ENCODE peak calls at places on chromosomes 11 and 22, in four cellular contexts. M, V, N and Q are unnamed samples.

GRCh38 chr11:130168105-130168504 is 8.5 kb downstream of the ST14 start:
- DNase-seq in M (no peak), V (no peak), N (no peak), Q (no peak)

GRCh38 chr11:134469627-134470026 is 57.6 kb upstream of the B3GAT1 start:
- DNase-seq in M (peak; percentile 6), V (no peak), N (no peak), Q (no peak)

GRCh38 chr11:66020212-66020611 is 6.1 kb downstream of the CATSPER1 start:
- DNase-seq in M (no peak), V (no peak), N (no peak), Q (no peak)

GRCh38 chr11:99865951-99866350 is 821.1 kb upstream of the ARHGAP42 start:
- DNase-seq in M (no peak), V (no peak), N (no peak), Q (peak; percentile 1)

GRCh38 chr11:75118577-75118976 is 21.9 kb upstream of the OR2AT4 start:
- DNase-seq in M (no peak), V (no peak), N (no peak), Q (no peak)

GRCh38 chr11:2433106-2433925 is 11.0 kb downstream of the TRPM5 start:
- DNase-seq in M (no peak), V (no peak), N (no peak), Q (no peak)

GRCh38 chr11:7573558-7574296 is 59.9 kb downstream of the PPFIBP2 start:
- DNase-seq in M (no peak), V (no peak), N (no peak), Q (no peak)

GRCh38 chr11:72629266-72629665 is 45.0 kb downstream of the PDE2A start:
- DNase-seq in M (peak; percentile 65), V (no peak), N (no peak), Q (no peak)

GRCh38 chr22:28674121-28674563 is 5.5 kb downstream of the TTC28 start:
- DNase-seq in M (peak; percentile 51), V (peak; percentile 45), N (peak; percentile 4), Q (peak; percentile 28)

GRCh38 chr11:7936615-7937014 is 4.9 kb downstream of the OR10A3 start:
- DNase-seq in M (no peak), V (no peak), N (no peak), Q (no peak)

GRCh38 chr11:88051386-88051785 is 123.9 kb downstream of the RAB38 start:
- DNase-seq in M (peak; percentile 0), V (no peak), N (no peak), Q (no peak)

GRCh38 chr11:82356316-82356715 is 377.3 kb downstream of the FAM181B start:
- DNase-seq in M (peak; percentile 70), V (no peak), N (no peak), Q (no peak)

GRCh38 chr11:79087957-79088318 is 352.9 kb downstream of the TENM4 start:
- DNase-seq in M (no peak), V (no peak), N (no peak), Q (no peak)

GRCh38 chr11:69092263-69092662 is 43.5 kb downstream of the TPCN2 start:
- DNase-seq in M (no peak), V (no peak), N (no peak), Q (no peak)

GRCh38 chr11:120746836-120747609 is 235.5 kb downstream of the GRIK4 start:
- DNase-seq in M (no peak), V (no peak), N (no peak), Q (no peak)

GRCh38 chr22:20197407-20198030 is 46.7 kb upstream of the CCDC188 start:
- DNase-seq in M (no peak), V (no peak), N (no peak), Q (no peak)

GRCh38 chr11:68009391-68010000 is 631 bp upstream of the ALDH3B1 start:
- DNase-seq in M (peak; percentile 78), V (peak; percentile 60), N (no peak), Q (no peak)

GRCh38 chr11:6629892-6630631 is 10.8 kb upstream of the TPP1 start:
- DNase-seq in M (no peak), V (no peak), N (no peak), Q (no peak)

GRCh38 chr11:77506857-77507256 is 33.0 kb upstream of the PAK1 start:
- DNase-seq in M (peak; percentile 54), V (no peak), N (no peak), Q (no peak)

GRCh38 chr11:43987384-43988039 is 45.1 kb downstream of the C11orf96 start:
- DNase-seq in M (peak; percentile 90), V (no peak), N (no peak), Q (no peak)

GRCh38 chr22:50139843-50140415 is 30.6 kb upstream of the PANX2 start:
- DNase-seq in M (no peak), V (no peak), N (no peak), Q (no peak)

GRCh38 chr22:48849963-48850657 is 977.6 kb downstream of the BRD1 start:
- DNase-seq in M (no peak), V (no peak), N (no peak), Q (no peak)

GRCh38 chr11:113447621-113448310 is 27.4 kb downstream of the DRD2 start:
- DNase-seq in M (peak; percentile 89), V (no peak), N (no peak), Q (peak; percentile 51)

GRCh38 chr11:79506124-79506523 is 65.3 kb upstream of the TENM4 start:
- DNase-seq in M (no peak), V (no peak), N (no peak), Q (no peak)

GRCh38 chr11:122268601-122269130 is 152.7 kb upstream of the BLID start:
- DNase-seq in M (no peak), V (no peak), N (no peak), Q (no peak)

GRCh38 chr11:76620471-76620870 is 50.1 kb downstream of the LRRC32 start:
- DNase-seq in M (peak; percentile 60), V (no peak), N (peak; percentile 49), Q (no peak)

GRCh38 chr22:41907436-41908401 is 7.2 kb downstream of the SHISA8 start:
- DNase-seq in M (no peak), V (no peak), N (no peak), Q (no peak)

GRCh38 chr11:59754494-59754858 is 700 bp upstream of the STX3 start:
- DNase-seq in M (no peak), V (peak; percentile 52), N (no peak), Q (no peak)

GRCh38 chr22:38347944-38348750 is 30.9 kb upstream of the CSNK1E start:
- DNase-seq in M (peak; percentile 65), V (no peak), N (no peak), Q (no peak)

GRCh38 chr22:45034156-45034555 is 24.4 kb upstream of the PHF21B start:
- DNase-seq in M (no peak), V (no peak), N (no peak), Q (no peak)

GRCh38 chr11:35525501-35526175 is at the start of gene PAMR1:
- DNase-seq in M (peak; percentile 45), V (no peak), N (peak; percentile 38), Q (no peak)

GRCh38 chr11:93225642-93226041 is 27.9 kb upstream of the SLC36A4 start:
- DNase-seq in M (peak; percentile 11), V (peak; percentile 7), N (no peak), Q (no peak)

GRCh38 chr11:198236-198806 is 5.4 kb downstream of the SCGB1C1 start:
- DNase-seq in M (no peak), V (no peak), N (no peak), Q (no peak)